ENCODE peak calls at places on chromosome 11, in nine cellular contexts. X is heart left ventricle, F is left lung, K is mammary epithelial cell, W is cardiac muscle cell, L is BE2C, N is uterus, E is ovary, B is transverse colon. D is an unnamed sample. For H3K4me1, the result is how much of the 10 kb centered on the place peaks cover.

GRCh38 chr11:124075841-124076571 is 34.9 kb upstream of the OR10G7 start:
- DNase-seq in N (no peak), F (peak), K (no peak), W (peak), X (no peak), L (peak), B (peak), E (no peak), D (peak)

GRCh38 chr11:1377231-1377780 is 12.4 kb upstream of the BRSK2 start:
- DNase-seq in B (no peak), K (no peak), X (no peak), F (peak), L (no peak), N (no peak), E (no peak), W (no peak), D (no peak)

GRCh38 chr11:31810779-31811647 is at the start of gene PAX6:
- DNase-seq in N (no peak), X (no peak), F (peak), B (peak), E (no peak), L (peak), K (peak), W (peak), D (peak)

GRCh38 chr11:9075441-9076000 is 15.9 kb downstream of the SCUBE2 start:
- DNase-seq in F (no peak), B (no peak), L (peak), K (no peak), E (no peak), W (peak), N (no peak), X (no peak), D (no peak)

GRCh38 chr11:33779849-33780528 is 5.7 kb upstream of the FBXO3 start:
- DNase-seq in E (no peak), W (peak), L (no peak), B (no peak), F (no peak), K (peak), X (no peak), N (no peak), D (no peak)

GRCh38 chr11:133947298-133947905 is 9.4 kb downstream of the IGSF9B start:
- DNase-seq in B (no peak), F (peak), K (peak), L (peak), X (peak), W (peak), N (no peak), E (no peak), D (peak)

GRCh38 chr11:34599406-34599901 is 21.4 kb upstream of the EHF start:
- DNase-seq in E (no peak), L (no peak), F (no peak), X (no peak), N (no peak), W (peak), K (peak), B (no peak), D (no peak)

GRCh38 chr11:13446444-13446843 is 16.6 kb downstream of the BTBD10 start:
- DNase-seq in B (no peak), X (no peak), F (no peak), E (no peak), K (no peak), N (no peak), L (no peak), W (peak), D (no peak)

GRCh38 chr11:8043756-8044155 is 37.3 kb upstream of the TUB start:
- DNase-seq in B (no peak), F (no peak), K (no peak), E (no peak), L (no peak), N (no peak), X (no peak), W (no peak), D (no peak)

GRCh38 chr11:86931965-86932332 is 23.2 kb downstream of the FZD4 start:
- DNase-seq in W (peak), N (peak), B (no peak), K (peak), X (no peak), F (no peak), L (no peak), E (no peak), D (no peak)
- H3K4me1 ChIP-seq in W (under half), N (under half), B (under half), K (under half), X (under half), F (under half), L (under half), E (under half), D (under half)

DNA sequence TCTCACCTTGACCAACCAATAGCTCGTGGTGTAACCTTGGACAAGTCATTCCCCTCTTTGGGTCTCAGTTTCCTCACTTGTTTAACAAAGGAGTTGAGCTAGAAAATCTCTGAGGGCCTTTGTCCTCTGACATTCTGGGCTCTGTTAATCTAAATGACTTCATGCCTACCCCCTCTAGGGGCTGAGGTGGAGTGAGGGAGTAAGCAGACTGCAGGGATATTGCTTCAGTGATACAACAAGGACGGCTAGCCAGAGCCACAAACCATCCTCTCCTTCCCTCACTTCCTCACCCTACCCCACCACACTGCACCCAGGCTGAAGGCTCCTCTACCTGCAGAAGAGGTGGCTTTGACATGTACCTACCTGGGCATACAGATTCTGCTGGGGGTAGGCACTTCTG is 34.8 kb downstream of the RELT start:
- DNase-seq in E (no peak), L (no peak), B (no peak), W (no peak), N (no peak), X (no peak), F (no peak), K (no peak), D (no peak)
- H3K4me1 ChIP-seq in E (under half), L (under half), B (under half), W (under half), N (under half), X (under half), F (under half), K (under half), D (under half)

GRCh38 chr11:75563978-75564552 is 2.0 kb downstream of the SERPINH1 start:
- DNase-seq in L (no peak), E (peak), N (peak), F (peak), K (peak), B (peak), W (peak), X (peak), D (peak)
- H3K4me1 ChIP-seq in L (under half), E (under half), N (under half), F (half or more), K (under half), B (under half), W (under half), X (half or more), D (under half)

GRCh38 chr11:64861227-64861970 is 16.9 kb upstream of the CDC42BPG start:
- DNase-seq in F (no peak), W (no peak), X (no peak), N (no peak), B (no peak), E (no peak), L (no peak), K (no peak), D (no peak)

GRCh38 chr11:64857485-64857884 is 13.0 kb upstream of the CDC42BPG start:
- DNase-seq in F (no peak), L (no peak), W (no peak), B (no peak), K (no peak), X (no peak), N (no peak), E (no peak), D (no peak)

GRCh38 chr11:64862914-64863313 is 15.5 kb downstream of the EHD1 start:
- DNase-seq in B (no peak), X (peak), N (no peak), L (no peak), W (peak), K (no peak), E (no peak), F (peak), D (peak)

GRCh38 chr11:64858467-64859401 is 14.3 kb upstream of the CDC42BPG start:
- DNase-seq in N (no peak), E (no peak), B (peak), F (peak), L (no peak), K (no peak), W (no peak), X (peak), D (peak)

GRCh38 chr11:64859542-64860414 is 15.3 kb upstream of the CDC42BPG start:
- DNase-seq in B (peak), E (no peak), F (peak), K (no peak), N (no peak), W (no peak), L (no peak), X (no peak), D (no peak)
- H3K4me1 ChIP-seq in B (half or more), E (under half), F (half or more), K (under half), N (under half), W (under half), L (under half), X (half or more), D (half or more)